ENCODE peak calls at places on chromosomes 16 and 17, in four cellular contexts. D is fibroblast of pulmonary artery, Y is tibial nerve, K is RCC 7860. A is an unnamed sample.

GRCh38 chr16:383326-384020 is 1.7 kb upstream of the PGAP6 start:
- DNase-seq in K (no peak), D (no peak), Y (no peak), A (peak)

GRCh38 chr16:28295213-28295612 is 2.9 kb downstream of the SBK1 start:
- DNase-seq in D (no peak), K (no peak), Y (no peak), A (no peak)

GRCh38 chr16:23771027-23771426 is 16.2 kb downstream of the CHP2 start:
- DNase-seq in Y (no peak), D (peak), K (no peak), A (no peak)

GRCh38 chr17:47276868-47277267 is 23.2 kb downstream of the ITGB3 start:
- DNase-seq in Y (peak), K (peak), D (peak), A (peak)

GRCh38 chr17:27848941-27849340 is 44.2 kb downstream of the LYRM9 start:
- DNase-seq in D (peak), Y (no peak), K (no peak), A (no peak)

GRCh38 chr16:69482410-69482951 is 58.1 kb downstream of the CYB5B start:
- DNase-seq in K (no peak), Y (peak), D (peak), A (peak)

GRCh38 chr16:30183961-30184429 is 593 bp downstream of the CORO1A start:
- DNase-seq in Y (no peak), K (no peak), D (no peak), A (no peak)

GRCh38 chr17:2406903-2407790 is 6.3 kb upstream of the MNT start:
- DNase-seq in Y (peak), D (peak), K (peak), A (peak)

GRCh38 chr17:49694847-49695697 is 12.7 kb downstream of the SLC35B1 start:
- DNase-seq in D (peak), K (no peak), Y (peak), A (peak)

GRCh38 chr17:49924116-49924515 is 44.9 kb upstream of the DLX4 start:
- DNase-seq in D (no peak), K (no peak), Y (no peak), A (no peak)

GRCh38 chr17:79305831-79306687 is 231.4 kb downstream of the ENGASE start:
- DNase-seq in K (peak), D (peak), Y (no peak), A (peak)

GRCh38 chr17:57927048-57927723 is 28.0 kb downstream of the CUEDC1 start:
- DNase-seq in Y (peak), D (peak), K (no peak), A (peak)

GRCh38 chr17:77465358-77466041 is 324.7 kb downstream of the SEC14L1 start:
- DNase-seq in Y (no peak), D (peak), K (no peak), A (peak)

GRCh38 chr17:64506201-64506575 is at the start of gene DDX5:
- DNase-seq in Y (peak), D (peak), K (peak), A (peak)

GRCh38 chr16:24094660-24095059 is 161.5 kb upstream of the CACNG3 start:
- DNase-seq in Y (no peak), K (no peak), D (no peak), A (no peak)